ENCODE peak calls at places on chromosomes 2 and 18, in nine cellular contexts. A is HCT116, Q is body of pancreas, C is DMS 273 treated with DMSO at 0.1 percent for 48 hours, L is HTR-8/SVneo, O is NCI-H187 treated with DMSO at 0.1 percent for 48 hours, K is NCI-H1092 treated with DMSO at 0.1 percent for 48 hours, U is activated gamma-delta T cell treated with Interleukin-2 at 50 U/mL for 16 hours, V is posterior vena cava. I is an unnamed sample.

GRCh38 chr2:27891820-27892105 is 1.2 kb downstream of the BABAM2 start:
- DNase-seq in A (no peak), Q (no peak), C (no peak), L (no peak), O (no peak), K (no peak), U (no peak), V (no peak), I (no peak)

GRCh38 chr2:102789349-102790085 is 27.7 kb downstream of the TMEM182 start:
- DNase-seq in A (no peak), Q (no peak), C (peak), L (no peak), O (no peak), K (no peak), U (no peak), V (no peak), I (no peak)

GRCh38 chr2:240791821-240792657 is 28.0 kb downstream of the KIF1A start:
- DNase-seq in A (no peak), Q (no peak), C (no peak), L (no peak), O (no peak), K (no peak), U (no peak), V (no peak), I (peak)

GRCh38 chr2:231985823-231986261 is 24.3 kb downstream of the DIS3L2 start:
- DNase-seq in A (peak), Q (no peak), C (no peak), L (no peak), O (no peak), K (no peak), U (no peak), V (no peak), I (no peak)

GRCh38 chr2:180583441-180584140 is 396.8 kb upstream of the UBE2E3 start:
- DNase-seq in A (no peak), Q (no peak), C (no peak), L (no peak), O (no peak), K (no peak), U (no peak), V (no peak), I (no peak)

GRCh38 chr18:76459687-76460350 is 35.2 kb downstream of the ZNF516 start:
- DNase-seq in A (peak), Q (peak), C (no peak), L (peak), O (no peak), K (no peak), U (no peak), V (no peak), I (no peak)

GRCh38 chr2:25331686-25332365 is 9.9 kb downstream of the DNMT3A start:
- DNase-seq in A (no peak), Q (no peak), C (no peak), L (no peak), O (no peak), K (no peak), U (no peak), V (no peak), I (no peak)

GRCh38 chr2:230913406-230913805 is 11.6 kb downstream of the GPR55 start:
- DNase-seq in A (peak), Q (peak), C (peak), L (no peak), O (no peak), K (no peak), U (no peak), V (peak), I (peak)

GRCh38 chr2:165432234-165432966 is 37.1 kb upstream of the CSRNP3 start:
- DNase-seq in A (no peak), Q (no peak), C (no peak), L (no peak), O (no peak), K (no peak), U (no peak), V (no peak), I (no peak)

GRCh38 chr2:197306691-197307030 is 3.9 kb downstream of the ANKRD44 start:
- DNase-seq in A (no peak), Q (peak), C (no peak), L (no peak), O (no peak), K (no peak), U (no peak), V (no peak), I (no peak)

GRCh38 chr2:95277246-95277906 is 3.1 kb downstream of the PROM2 start:
- DNase-seq in A (peak), Q (peak), C (no peak), L (peak), O (no peak), K (no peak), U (no peak), V (peak), I (peak)

GRCh38 chr2:125167820-125168219 is 1142.7 kb downstream of the CNTNAP5 start:
- DNase-seq in A (no peak), Q (no peak), C (no peak), L (no peak), O (no peak), K (no peak), U (no peak), V (no peak), I (no peak)

GRCh38 chr2:191703079-191703725 is 25.3 kb downstream of the NABP1 start:
- DNase-seq in A (no peak), Q (no peak), C (no peak), L (no peak), O (no peak), K (peak), U (no peak), V (no peak), I (no peak)

I was measured in mucosa of descending colon.